ENCODE peak calls at places on chromosome 5, in five cellular contexts. E is HepG2, X is upper lobe of left lung, C is GM12878, W is K562. K is an unnamed sample.
A peak's percentile ranks its signal among the peaks of the same experiment; 100 is the strongest.

GRCh38 chr5:17190242-17190778 is 27.1 kb upstream of the BASP1 start:
- ATAC-seq in C (peak; percentile 75), W (peak; percentile 74), E (peak; percentile 57), X (peak; percentile 76), K (peak; percentile 83)

GRCh38 chr5:76787237-76787636 is 31.6 kb upstream of the F2RL1 start:
- ATAC-seq in W (peak; percentile 74), E (peak; percentile 67), C (no peak), X (peak; percentile 65), K (peak; percentile 70)

GRCh38 chr5:82004511-82004910 is 32.7 kb downstream of the ATG10 start:
- ATAC-seq in C (no peak), X (no peak), E (no peak), W (no peak), K (no peak)

GRCh38 chr5:72064801-72065570 is 42.3 kb upstream of the MAP1B start:
- ATAC-seq in C (no peak), W (no peak), X (no peak), E (no peak), K (no peak)

GRCh38 chr5:56647109-56647863 is 168.1 kb upstream of the MAP3K1 start:
- ATAC-seq in W (no peak), C (no peak), X (no peak), E (no peak), K (no peak)

GRCh38 chr5:29170609-29171008 is 2022.9 kb upstream of the CDH6 start:
- ATAC-seq in X (no peak), C (no peak), E (no peak), W (no peak), K (no peak)

GRCh38 chr5:150377964-150378694 is 20.6 kb downstream of the TCOF1 start:
- ATAC-seq in X (no peak), E (no peak), W (no peak), C (no peak), K (no peak)

GRCh38 chr5:160242140-160242539 is 12.8 kb downstream of the FABP6 start:
- ATAC-seq in W (no peak), E (no peak), X (no peak), C (no peak), K (no peak)

GRCh38 chr5:55021465-55021864 is 2.6 kb upstream of the GZMK start:
- ATAC-seq in X (no peak), E (no peak), W (no peak), C (no peak), K (no peak)

GRCh38 chr5:118963169-118963568 is 25.2 kb downstream of the DTWD2 start:
- ATAC-seq in E (no peak), W (no peak), X (no peak), C (no peak), K (no peak)

GRCh38 chr5:150166193-150167162 is at the start of gene CDX1:
- ATAC-seq in E (no peak), W (no peak), X (no peak), C (no peak), K (no peak)

GRCh38 chr5:133618141-133618540 is 5.8 kb upstream of the FSTL4 start:
- ATAC-seq in X (no peak), C (peak; percentile 40), E (no peak), W (no peak), K (no peak)

GRCh38 chr5:140345919-140346347 is 470 bp downstream of the HBEGF start:
- ATAC-seq in E (peak; percentile 80), X (peak; percentile 67), W (peak; percentile 25), C (peak; percentile 23), K (peak; percentile 59)

GRCh38 chr5:14850419-14851066 is 21.0 kb downstream of the ANKH start:
- ATAC-seq in C (no peak), W (no peak), E (no peak), X (no peak), K (no peak)

GRCh38 chr5:27217160-27217956 is 179.0 kb upstream of the CDH9 start:
- ATAC-seq in C (no peak), W (peak; percentile 83), X (no peak), E (peak; percentile 79), K (no peak)
- TF ChIP-seq EP300 in C (no peak), W (no peak), X (no peak), E (no peak), K (no peak)

GRCh38 chr5:37549411-37549810 is 170.3 kb downstream of the WDR70 start:
- ATAC-seq in X (no peak), C (no peak), E (no peak), W (no peak), K (no peak)
- TF ChIP-seq POLR2AphosphoS5 in X (no peak), C (no peak), E (no peak), W (no peak), K (no peak)

DNA sequence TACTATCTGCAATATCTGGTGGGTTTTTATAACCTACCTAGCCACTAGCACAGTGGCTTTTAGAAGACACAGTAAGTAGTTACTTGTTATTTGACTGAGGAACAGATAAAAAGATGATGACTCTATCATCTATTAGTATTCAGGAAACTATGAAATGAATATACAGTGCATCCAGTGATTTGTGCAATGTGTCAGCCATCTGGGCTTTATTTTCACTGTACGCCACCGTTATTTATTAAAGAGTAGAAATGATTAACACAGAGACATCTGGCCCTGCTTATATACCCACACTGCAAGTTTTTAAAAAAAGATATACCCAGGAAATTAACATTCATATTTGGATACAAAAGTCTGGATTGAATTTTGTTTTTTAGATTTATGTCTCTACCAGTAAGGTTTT is 408.4 kb downstream of the PDE4D start:
- ATAC-seq in E (no peak), X (no peak), W (no peak), C (no peak), K (no peak)
- TF ChIP-seq EP300 in E (no peak), X (no peak), W (no peak), C (no peak), K (no peak)

DNA sequence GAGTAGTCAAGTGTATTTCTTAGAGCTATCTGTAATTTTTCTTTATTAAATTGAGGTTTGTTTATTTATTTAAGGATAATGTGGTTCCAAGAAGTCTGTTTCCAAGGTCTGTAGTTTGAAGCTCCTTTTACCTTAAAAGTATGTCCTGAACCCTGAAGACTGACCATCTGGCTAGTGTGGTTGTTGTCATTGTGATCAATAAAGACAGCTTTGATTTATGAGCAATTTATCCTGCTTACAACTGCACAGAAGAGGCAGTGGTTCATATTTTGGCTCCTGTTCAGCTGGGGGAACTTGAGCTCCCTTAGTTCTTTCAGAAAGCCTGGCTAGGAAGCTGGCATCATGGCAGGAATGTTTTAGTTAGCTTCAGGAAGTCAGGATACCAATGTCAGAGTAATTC is 118.8 kb downstream of the ZSWIM6 start:
- ATAC-seq in E (no peak), X (no peak), C (no peak), W (no peak), K (no peak)
- TF ChIP-seq POLR2AphosphoS5 in E (no peak), X (no peak), C (no peak), W (no peak), K (no peak)

GRCh38 chr5:135660826-135661555 is 82.2 kb upstream of the CXCL14 start:
- ATAC-seq in W (no peak), X (no peak), E (no peak), C (no peak), K (no peak)
- TF ChIP-seq EP300 in W (no peak), X (no peak), E (no peak), C (no peak), K (no peak)

GRCh38 chr5:175748650-175749049 is 90.8 kb downstream of the HRH2 start:
- ATAC-seq in E (no peak), X (no peak), C (no peak), W (no peak), K (no peak)

GRCh38 chr5:175752826-175753535 is 95.1 kb downstream of the HRH2 start:
- ATAC-seq in W (no peak), X (no peak), E (no peak), C (no peak), K (no peak)

GRCh38 chr5:175749591-175749990 is 91.7 kb downstream of the HRH2 start:
- ATAC-seq in W (no peak), X (no peak), C (no peak), E (no peak), K (no peak)

GRCh38 chr5:175753536-175753890 is 95.6 kb downstream of the HRH2 start:
- ATAC-seq in E (no peak), W (no peak), X (no peak), C (no peak), K (no peak)

GRCh38 chr5:175750476-175751080 is 92.7 kb downstream of the HRH2 start:
- ATAC-seq in W (no peak), C (no peak), E (no peak), X (no peak), K (no peak)
- TF ChIP-seq POLR2AphosphoS5 in W (no peak), C (no peak), E (no peak), X (no peak), K (no peak)

DNA sequence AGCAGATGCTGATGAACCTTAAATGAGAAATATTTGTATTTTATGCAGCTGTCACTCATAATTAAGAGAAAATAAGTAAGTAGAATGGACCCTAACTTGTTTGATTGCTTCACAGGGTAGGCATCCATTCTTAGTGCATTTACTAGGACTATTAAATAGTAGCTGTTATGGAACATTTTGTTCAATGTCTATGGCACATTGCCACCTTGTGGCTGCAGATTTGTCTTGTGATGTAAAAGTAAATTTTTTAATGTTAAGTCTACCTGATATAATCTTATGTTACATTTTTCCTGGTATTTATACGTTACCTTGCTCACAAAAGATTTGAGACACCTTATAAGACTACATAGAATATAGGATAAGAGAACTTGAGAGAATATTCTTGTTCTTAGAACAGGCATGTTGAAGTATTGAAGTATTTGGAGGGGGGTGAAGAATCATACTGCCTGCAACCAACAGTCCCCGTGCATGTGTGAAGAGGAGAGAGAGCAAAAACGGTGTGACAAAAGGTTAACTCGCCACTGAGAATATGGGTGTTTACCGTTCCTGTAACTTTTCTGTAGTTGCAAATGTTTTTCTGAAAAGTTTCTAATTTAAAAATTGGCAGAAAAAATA is 161.1 kb downstream of the MAST4 start:
- ATAC-seq in W (no peak), E (no peak), X (peak; percentile 85), C (peak; percentile 46), K (no peak)
- TF ChIP-seq EP300 in W (no peak), E (no peak), X (no peak), C (no peak), K (no peak)

GRCh38 chr5:73812962-73813588 is 187.1 kb downstream of the ARHGEF28 start:
- ATAC-seq in X (peak; percentile 68), C (no peak), E (peak; percentile 84), W (no peak), K (no peak)
- TF ChIP-seq POLR2AphosphoS5 in X (no peak), C (no peak), E (peak; percentile 68), W (no peak), K (no peak)

GRCh38 chr5:141816598-141817399 is 61.4 kb downstream of the PCDH1 start:
- ATAC-seq in X (no peak), C (no peak), W (peak; percentile 45), E (no peak), K (peak; percentile 39)
- TF ChIP-seq EP300 in X (no peak), C (no peak), W (no peak), E (no peak), K (no peak)